ENCODE peak calls at places on chromosomes 16 and 17, in nine cellular contexts. S is H9, I is OCI-LY7, K is fibroblast of lung, Q is HCT116, J is neural progenitor cell, E is IMR-90, P is endothelial cell of umbilical vein, F is keratinocyte. U is an unnamed sample.

GRCh38 chr16:85914423-85914794 is 15.4 kb downstream of the IRF8 start:
- DNase-seq in F (no peak), K (no peak), Q (no peak), E (no peak), S (no peak), I (no peak), J (no peak), P (no peak), U (no peak)

GRCh38 chr17:62592305-62593099 is 35.0 kb upstream of the MRC2 start:
- DNase-seq in P (peak), I (no peak), K (no peak), Q (no peak), J (no peak), E (peak), F (peak), S (no peak), U (peak)

GRCh38 chr16:1258218-1258587 is 2.3 kb downstream of the TPSD1 start:
- DNase-seq in S (no peak), K (no peak), P (no peak), Q (no peak), F (no peak), E (no peak), I (no peak), J (no peak), U (no peak)

GRCh38 chr17:81274471-81274855 is 20.6 kb downstream of the SLC38A10 start:
- DNase-seq in I (no peak), K (no peak), F (no peak), S (no peak), J (no peak), E (no peak), Q (no peak), P (no peak), U (no peak)

GRCh38 chr17:63817736-63818385 is 9.4 kb upstream of the PSMC5 start:
- DNase-seq in J (no peak), E (no peak), S (no peak), K (no peak), Q (no peak), I (no peak), F (no peak), P (no peak), U (no peak)

GRCh38 chr16:84881702-84882521 is 62.1 kb downstream of the CRISPLD2 start:
- DNase-seq in E (peak), K (peak), F (peak), P (peak), Q (no peak), S (no peak), J (no peak), I (no peak), U (no peak)

GRCh38 chr17:80886641-80887573 is 104.7 kb upstream of the CHMP6 start:
- DNase-seq in Q (no peak), E (no peak), P (no peak), K (no peak), S (no peak), I (no peak), J (no peak), F (no peak), U (no peak)

GRCh38 chr17:63573634-63574033 is 23.4 kb downstream of the DCAF7 start:
- DNase-seq in I (no peak), F (no peak), K (no peak), J (peak), E (no peak), Q (no peak), S (no peak), P (no peak), U (peak)

GRCh38 chr17:3335876-3336275 is 37.7 kb upstream of the OR3A1 start:
- DNase-seq in I (no peak), S (no peak), K (no peak), E (no peak), Q (peak), J (no peak), P (no peak), F (no peak), U (peak)

GRCh38 chr17:70336411-70336810 is 167.1 kb downstream of the KCNJ2 start:
- DNase-seq in F (no peak), S (no peak), Q (no peak), J (no peak), E (no peak), I (no peak), P (no peak), K (no peak), U (no peak)

GRCh38 chr17:70327723-70328122 is 158.4 kb downstream of the KCNJ2 start:
- DNase-seq in Q (no peak), S (no peak), I (no peak), E (no peak), K (no peak), F (no peak), J (no peak), P (no peak), U (no peak)

GRCh38 chr17:70332356-70332755 is 163.0 kb downstream of the KCNJ2 start:
- DNase-seq in E (no peak), J (no peak), S (no peak), P (no peak), F (no peak), K (no peak), Q (no peak), I (no peak), U (no peak)

GRCh38 chr17:70329751-70330150 is 160.4 kb downstream of the KCNJ2 start:
- DNase-seq in I (no peak), E (no peak), K (no peak), F (no peak), S (no peak), J (no peak), Q (no peak), P (no peak), U (no peak)

GRCh38 chr17:70332811-70333210 is 163.5 kb downstream of the KCNJ2 start:
- DNase-seq in F (no peak), I (no peak), P (no peak), S (no peak), K (no peak), E (no peak), Q (no peak), J (no peak), U (no peak)
- H2AFZ ChIP-seq in F (no peak), I (no peak), P (no peak), S (no peak), K (no peak), E (no peak), Q (no peak), J (no peak), U (no peak)

DNA sequence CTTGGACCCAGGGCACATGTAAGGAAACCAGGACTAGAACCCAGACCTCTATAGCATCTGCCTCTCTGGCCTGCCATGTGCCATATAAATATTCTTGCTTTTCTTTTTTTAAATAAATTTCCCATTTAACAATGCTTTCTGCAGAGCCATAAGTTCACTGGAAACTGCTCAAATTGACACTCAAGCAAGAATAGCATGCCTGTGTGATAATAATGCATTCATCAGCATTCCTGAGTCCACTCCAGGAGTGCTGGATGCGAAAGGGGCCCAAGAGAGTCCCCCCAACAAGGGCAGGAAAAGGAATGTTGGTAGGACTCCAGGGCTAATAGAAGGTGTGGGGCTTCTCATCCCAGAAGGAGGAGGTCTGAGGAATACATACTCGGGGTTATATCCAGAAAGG is 78.4 kb downstream of the HLF start:
- DNase-seq in S (no peak), I (no peak), E (no peak), K (no peak), F (no peak), Q (no peak), P (no peak), J (no peak), U (no peak)
- H2AFZ ChIP-seq in S (no peak), I (no peak), E (no peak), K (no peak), F (no peak), Q (no peak), P (no peak), J (no peak), U (no peak)

DNA sequence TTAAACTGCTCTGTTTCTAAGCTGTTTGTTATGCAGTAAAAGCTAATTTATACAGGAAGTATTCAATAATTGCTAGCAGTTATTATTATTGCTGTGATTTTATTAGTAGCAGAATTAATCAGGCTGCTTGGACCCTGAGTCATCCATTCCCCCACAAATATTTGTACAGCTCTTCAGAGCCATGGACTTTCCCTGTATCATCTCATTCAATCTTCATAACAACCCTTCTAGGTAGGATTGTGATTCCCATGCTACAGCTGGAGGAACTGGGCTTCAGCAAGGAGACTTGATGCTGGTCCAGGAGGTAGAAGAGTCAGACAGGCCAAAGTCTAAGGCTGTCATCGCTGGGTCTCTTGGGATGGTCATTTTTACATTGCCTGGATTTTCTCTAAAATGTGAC is 208.3 kb downstream of the C16orf95 start:
- DNase-seq in K (no peak), Q (no peak), E (peak), P (no peak), S (no peak), F (no peak), I (no peak), J (no peak), U (no peak)
- H2AFZ ChIP-seq in K (no peak), Q (no peak), E (no peak), P (no peak), S (no peak), F (no peak), I (no peak), J (no peak), U (no peak)

GRCh38 chr16:87207965-87208364 is 109.2 kb downstream of the C16orf95 start:
- DNase-seq in I (no peak), Q (no peak), E (no peak), J (no peak), F (no peak), P (no peak), K (peak), S (no peak), U (no peak)
- H2AFZ ChIP-seq in I (no peak), Q (no peak), E (peak), J (no peak), F (peak), P (no peak), K (no peak), S (no peak), U (no peak)

U was measured in PC-3.